ENCODE peak calls at places on chromosomes 5 and 9, in six cellular contexts. R is stimulated activated CD8-positive, alpha-beta memory T cell treated with anti-CD3 and anti-CD28 coated beads, Interleukin-4, amount 100 ng/mL, for 24 hours; A is ACHN; C is AG10803; O is NCI-H2029; Q is HTR-8/SVneo. L is an unnamed sample.

GRCh38 chr5:72280655-72281069 is 39.4 kb downstream of the MRPS27 start:
- DNase-seq in R (no peak), A (peak), C (peak), O (no peak), Q (peak), L (no peak)

GRCh38 chr9:127007638-127008037 is 93.1 kb downstream of the RALGPS1 start:
- DNase-seq in R (no peak), A (no peak), C (no peak), O (no peak), Q (no peak), L (no peak)

GRCh38 chr9:133714606-133715294 is 23.4 kb downstream of the SARDH start:
- DNase-seq in R (no peak), A (no peak), C (no peak), O (no peak), Q (peak), L (peak)

GRCh38 chr5:151454166-151454565 is 6.8 kb downstream of the SLC36A1 start:
- DNase-seq in R (no peak), A (no peak), C (no peak), O (peak), Q (no peak), L (no peak)

GRCh38 chr5:139410886-139411835 is 7.3 kb upstream of the SPATA24 start:
- DNase-seq in R (no peak), A (no peak), C (peak), O (no peak), Q (no peak), L (no peak)

GRCh38 chr9:135718616-135719015 is 16.6 kb downstream of the KCNT1 start:
- DNase-seq in R (no peak), A (peak), C (peak), O (no peak), Q (peak), L (no peak)

GRCh38 chr5:180314106-180314505 is 22.2 kb upstream of the MAPK9 start:
- DNase-seq in R (no peak), A (no peak), C (no peak), O (no peak), Q (no peak), L (no peak)

GRCh38 chr5:176540956-176541337 is 3.7 kb upstream of the RNF44 start:
- DNase-seq in R (no peak), A (no peak), C (no peak), O (no peak), Q (no peak), L (no peak)

GRCh38 chr9:79764377-79764776 is 192.6 kb downstream of the TLE4 start:
- DNase-seq in R (no peak), A (peak), C (peak), O (no peak), Q (peak), L (peak)

GRCh38 chr9:122367779-122368460 is 2.9 kb upstream of the PTGS1 start:
- DNase-seq in R (no peak), A (no peak), C (no peak), O (no peak), Q (no peak), L (no peak)

GRCh38 chr5:37626266-37626665 is 213.6 kb downstream of the GDNF start:
- DNase-seq in R (no peak), A (no peak), C (no peak), O (no peak), Q (no peak), L (no peak)

GRCh38 chr9:98329281-98329680 is 73.8 kb upstream of the TBC1D2 start:
- DNase-seq in R (no peak), A (no peak), C (no peak), O (no peak), Q (no peak), L (no peak)

GRCh38 chr9:113164536-113165300 is 13.9 kb downstream of the SLC31A2 start:
- DNase-seq in R (no peak), A (no peak), C (peak), O (no peak), Q (no peak), L (no peak)

GRCh38 chr5:76849767-76850291 is at the start of gene S100Z:
- DNase-seq in R (no peak), A (no peak), C (no peak), O (no peak), Q (no peak), L (no peak)

GRCh38 chr9:37957664-37957953 is 53.7 kb upstream of the SLC25A51 start:
- DNase-seq in R (no peak), A (no peak), C (no peak), O (no peak), Q (no peak), L (no peak)

GRCh38 chr9:136497916-136498695 is 15.3 kb upstream of the SEC16A start:
- DNase-seq in R (no peak), A (no peak), C (no peak), O (no peak), Q (no peak), L (no peak)

GRCh38 chr9:137731947-137732813 is 113.4 kb downstream of the EHMT1 start:
- DNase-seq in R (no peak), A (no peak), C (no peak), O (no peak), Q (no peak), L (no peak)

GRCh38 chr9:93231716-93232115 is 47.8 kb downstream of the WNK2 start:
- DNase-seq in R (no peak), A (no peak), C (no peak), O (no peak), Q (no peak), L (no peak)

GRCh38 chr9:86099695-86100364 is 472 bp upstream of the GOLM1 start:
- DNase-seq in R (no peak), A (no peak), C (peak), O (no peak), Q (no peak), L (peak)

GRCh38 chr5:12526113-12526512 is 621.9 kb upstream of the CTNND2 start:
- DNase-seq in R (no peak), A (no peak), C (no peak), O (no peak), Q (no peak), L (no peak)

GRCh38 chr5:321233-321725 is at the start of gene AHRR:
- DNase-seq in R (no peak), A (peak), C (peak), O (no peak), Q (peak), L (peak)

GRCh38 chr9:90961375-90961774 is 159.8 kb downstream of the SYK start:
- DNase-seq in R (no peak), A (no peak), C (peak), O (peak), Q (no peak), L (no peak)

GRCh38 chr5:157820593-157821252 is 38.2 kb downstream of the CLINT1 start:
- DNase-seq in R (no peak), A (peak), C (peak), O (peak), Q (peak), L (peak)

GRCh38 chr5:56302027-56302426 is 68.9 kb upstream of the ANKRD55 start:
- DNase-seq in R (no peak), A (no peak), C (no peak), O (no peak), Q (no peak), L (peak)

GRCh38 chr9:76203373-76203772 is 190.9 kb downstream of the RFK start:
- DNase-seq in R (no peak), A (no peak), C (no peak), O (no peak), Q (no peak), L (no peak)

GRCh38 chr5:137754236-137754960 is at the start of gene HNRNPA0:
- DNase-seq in R (peak), A (peak), C (peak), O (peak), Q (peak), L (peak)

GRCh38 chr5:4015709-4016108 is 420.1 kb downstream of the IRX1 start:
- DNase-seq in R (no peak), A (no peak), C (no peak), O (no peak), Q (no peak), L (no peak)

GRCh38 chr5:108654042-108654441 is 93.7 kb upstream of the FER start:
- DNase-seq in R (no peak), A (no peak), C (no peak), O (no peak), Q (no peak), L (no peak)

GRCh38 chr5:90554358-90555006 is 4.1 kb upstream of the ADGRV1 start:
- DNase-seq in R (no peak), A (no peak), C (no peak), O (no peak), Q (no peak), L (no peak)

GRCh38 chr5:55934720-55935119 is 60.0 kb downstream of the IL6ST start:
- DNase-seq in R (no peak), A (no peak), C (no peak), O (no peak), Q (no peak), L (no peak)

GRCh38 chr5:108251350-108251749 is 130.5 kb downstream of the FBXL17 start:
- DNase-seq in R (no peak), A (no peak), C (no peak), O (no peak), Q (no peak), L (no peak)

GRCh38 chr5:180135128-180135955 is 63.8 kb upstream of the RNF130 start:
- DNase-seq in R (peak), A (peak), C (peak), O (no peak), Q (peak), L (no peak)

GRCh38 chr5:116305899-116306298 is 221.1 kb downstream of the COMMD10 start:
- DNase-seq in R (no peak), A (no peak), C (no peak), O (no peak), Q (no peak), L (no peak)

GRCh38 chr9:131467214-131467935 is 35.3 kb upstream of the POMT1 start:
- DNase-seq in R (no peak), A (no peak), C (no peak), O (peak), Q (no peak), L (no peak)

GRCh38 chr5:179413086-179413690 is 67.9 kb upstream of the ADAMTS2 start:
- DNase-seq in R (no peak), A (no peak), C (no peak), O (no peak), Q (no peak), L (no peak)

GRCh38 chr5:116133281-116133680 is 48.5 kb downstream of the COMMD10 start:
- DNase-seq in R (no peak), A (no peak), C (no peak), O (no peak), Q (no peak), L (no peak)

L was measured in SJSA1.